ENCODE peak calls at places on chromosome 6, in nine cellular contexts. O, Q, F, G, N, M, A, C and S are unnamed samples.

GRCh38 chr6:56549014-56549413 is 93.7 kb downstream of the DST start:
- DNase-seq in F (no peak), A (peak; percentile 53), M (no peak), G (peak; percentile 27), Q (no peak), C (no peak), O (no peak), N (no peak), S (no peak)

GRCh38 chr6:139485185-139485584 is 110.7 kb upstream of the CITED2 start:
- DNase-seq in C (no peak), N (no peak), O (no peak), Q (no peak), M (no peak), A (no peak), F (no peak), G (no peak), S (no peak)

GRCh38 chr6:112331306-112331705 is 15.8 kb upstream of the RFPL4B start:
- DNase-seq in Q (no peak), A (peak; percentile 86), F (peak; percentile 54), N (no peak), O (no peak), M (peak; percentile 80), G (no peak), C (peak; percentile 53), S (no peak)

GRCh38 chr6:99110004-99110403 is 162.3 kb upstream of the FBXL4 start:
- DNase-seq in C (no peak), M (no peak), N (no peak), G (no peak), F (no peak), O (peak; percentile 18), Q (no peak), A (no peak), S (no peak)

GRCh38 chr6:3403244-3404154 is 53.4 kb downstream of the SLC22A23 start:
- DNase-seq in M (no peak), N (no peak), C (no peak), G (peak; percentile 49), Q (no peak), F (no peak), A (no peak), O (peak; percentile 84), S (peak; percentile 89)

GRCh38 chr6:10355115-10355702 is 59.7 kb downstream of the TFAP2A start:
- DNase-seq in N (no peak), C (peak; percentile 14), A (no peak), M (no peak), G (no peak), O (peak; percentile 20), Q (no peak), F (no peak), S (no peak)

GRCh38 chr6:169620171-169621125 is 81.4 kb downstream of the WDR27 start:
- DNase-seq in O (peak; percentile 35), C (peak; percentile 80), A (no peak), F (no peak), M (peak; percentile 29), G (peak; percentile 43), N (no peak), Q (no peak), S (no peak)

GRCh38 chr6:152746172-152746553 is 4.4 kb upstream of the VIP start:
- DNase-seq in O (no peak), M (peak; percentile 76), F (no peak), A (no peak), C (peak; percentile 52), G (no peak), N (no peak), Q (no peak), S (no peak)

GRCh38 chr6:130467146-130467545 is 101.3 kb downstream of the TMEM200A start:
- DNase-seq in Q (no peak), F (no peak), O (no peak), N (no peak), G (no peak), A (no peak), C (no peak), M (no peak), S (no peak)

GRCh38 chr6:75800708-75801505 is 51.9 kb downstream of the MYO6 start:
- DNase-seq in G (no peak), M (no peak), F (no peak), C (no peak), O (no peak), A (no peak), Q (no peak), N (no peak), S (no peak)

GRCh38 chr6:155274533-155274932 is 10.7 kb downstream of the CLDN20 start:
- DNase-seq in F (no peak), C (peak; percentile 48), N (no peak), G (no peak), O (no peak), A (no peak), Q (no peak), M (peak; percentile 58), S (no peak)

GRCh38 chr6:3885262-3886036 is 36.3 kb downstream of the FAM50B start:
- DNase-seq in Q (no peak), C (peak; percentile 26), A (no peak), N (no peak), G (peak; percentile 44), M (no peak), F (no peak), O (peak; percentile 44), S (no peak)